ENCODE peak calls at places on chromosomes 16 and 17, in eight cellular contexts. A is dorsolateral prefrontal cortex; T is ACHN; Z is fibroblast of lung; C is bronchial epithelial cell; I is T-helper 17 cell; E is EL; O is activated CD4-positive, CD25-positive, alpha-beta regulatory T cell. V is an unnamed sample.

GRCh38 chr16:8716592-8716991 is 42.2 kb downstream of the ABAT start:
- DNase-seq in E (no peak), O (no peak), Z (peak), C (peak), I (no peak), T (no peak), A (no peak), V (no peak)

GRCh38 chr17:21275047-21275578 is 9.4 kb upstream of the MAP2K3 start:
- DNase-seq in I (no peak), T (no peak), Z (no peak), O (no peak), E (peak), A (no peak), C (no peak), V (peak)

GRCh38 chr17:2390199-2390880 is 10.5 kb downstream of the MNT start:
- DNase-seq in T (no peak), E (no peak), Z (no peak), A (no peak), C (no peak), O (no peak), I (no peak), V (no peak)

GRCh38 chr17:8758137-8758596 is at the start of gene SPDYE4:
- DNase-seq in C (no peak), T (no peak), I (no peak), A (no peak), Z (no peak), O (no peak), E (no peak), V (no peak)

GRCh38 chr16:88792078-88792550 is 7.1 kb upstream of the PIEZO1 start:
- DNase-seq in T (no peak), Z (no peak), A (no peak), I (no peak), E (peak), C (no peak), O (no peak), V (peak)

GRCh38 chr17:81295031-81295677 is at the start of gene SLC38A10:
- DNase-seq in A (peak), C (peak), I (peak), E (peak), O (peak), T (peak), Z (peak), V (peak)

GRCh38 chr16:73214825-73215481 is 167.0 kb upstream of the ZFHX3 start:
- DNase-seq in O (no peak), C (no peak), A (no peak), E (peak), T (no peak), I (no peak), Z (peak), V (peak)

GRCh38 chr17:56320443-56320842 is 167.2 kb downstream of the ANKFN1 start:
- DNase-seq in I (no peak), T (no peak), Z (no peak), E (no peak), A (no peak), C (no peak), O (no peak), V (no peak)

GRCh38 chr17:5516060-5516792 is 29.9 kb downstream of the MIS12 start:
- DNase-seq in C (peak), Z (peak), O (no peak), T (peak), I (no peak), A (no peak), E (peak), V (peak)

GRCh38 chr17:7589891-7590611 is at the start of gene SOX15:
- DNase-seq in I (no peak), T (peak), C (peak), E (peak), O (no peak), Z (no peak), A (no peak), V (peak)

GRCh38 chr16:1443980-1444729 is at the start of gene CCDC154:
- DNase-seq in O (no peak), A (no peak), T (no peak), I (no peak), E (no peak), C (no peak), Z (no peak), V (no peak)

GRCh38 chr17:43552229-43552837 is 6.2 kb upstream of the ETV4 start:
- DNase-seq in C (no peak), O (no peak), A (no peak), E (no peak), Z (no peak), T (no peak), I (no peak), V (no peak)

GRCh38 chr16:35147556-35148504 is 1688.4 kb downstream of the TP53TG3F start:
- DNase-seq in Z (no peak), T (no peak), E (no peak), A (no peak), C (no peak), O (no peak), I (no peak), V (no peak)

GRCh38 chr16:15857779-15858560 is 1.1 kb upstream of the MYH11 start:
- DNase-seq in Z (peak), E (peak), A (no peak), T (no peak), O (no peak), I (no peak), C (no peak), V (peak)

GRCh38 chr17:79028496-79029326 is 4.7 kb downstream of the C1QTNF1 start:
- DNase-seq in E (no peak), O (no peak), I (no peak), T (peak), A (no peak), Z (no peak), C (no peak), V (no peak)

GRCh38 chr16:57618306-57619132 is 9.9 kb upstream of the ADGRG1 start:
- DNase-seq in T (no peak), C (peak), I (no peak), E (peak), O (no peak), A (no peak), Z (no peak), V (peak)

GRCh38 chr17:74259667-74260524 is 14.1 kb upstream of the DNAI2 start:
- DNase-seq in C (peak), O (no peak), E (no peak), Z (no peak), T (no peak), I (no peak), A (no peak), V (no peak)

GRCh38 chr16:87127061-87127765 is 190.0 kb downstream of the C16orf95 start:
- DNase-seq in C (no peak), I (no peak), E (no peak), A (no peak), O (no peak), T (no peak), Z (peak), V (no peak)

GRCh38 chr17:37717627-37718382 is 27.1 kb downstream of the HNF1B start:
- DNase-seq in T (no peak), E (no peak), I (no peak), A (no peak), C (no peak), Z (peak), O (no peak), V (no peak)

GRCh38 chr17:80028030-80028429 is 7.6 kb downstream of the TBC1D16 start:
- DNase-seq in E (no peak), Z (no peak), T (no peak), O (no peak), C (no peak), A (no peak), I (no peak), V (no peak)

GRCh38 chr17:35051183-35051578 is 12.3 kb downstream of the RFFL start:
- DNase-seq in Z (no peak), E (no peak), T (peak), C (peak), I (peak), A (no peak), O (no peak), V (no peak)

GRCh38 chr17:55699178-55699865 is 23.3 kb downstream of the TMEM100 start:
- DNase-seq in I (no peak), O (no peak), C (no peak), A (no peak), E (no peak), Z (no peak), T (no peak), V (no peak)

GRCh38 chr17:61064087-61064951 is 335.3 kb upstream of the TBX2 start:
- DNase-seq in O (no peak), C (no peak), Z (no peak), E (no peak), A (no peak), T (peak), I (no peak), V (peak)

GRCh38 chr17:50766222-50767023 is 895 bp downstream of the ANKRD40CL start:
- DNase-seq in E (peak), I (no peak), O (no peak), A (no peak), T (no peak), C (no peak), Z (no peak), V (peak)

GRCh38 chr16:83355570-83356218 is 452.1 kb upstream of the HSBP1 start:
- DNase-seq in A (no peak), C (no peak), O (no peak), T (no peak), E (no peak), Z (no peak), I (no peak), V (no peak)

GRCh38 chr16:24978370-24978914 is 36.7 kb downstream of the ARHGAP17 start:
- DNase-seq in T (no peak), Z (no peak), A (no peak), E (no peak), I (no peak), O (no peak), C (no peak), V (no peak)

GRCh38 chr16:87638736-87639135 is 36.4 kb downstream of the JPH3 start:
- DNase-seq in A (no peak), Z (no peak), I (no peak), E (no peak), T (no peak), C (no peak), O (no peak), V (no peak)

GRCh38 chr16:85395207-85395912 is 217.8 kb upstream of the GSE1 start:
- DNase-seq in A (peak), Z (peak), O (no peak), E (peak), C (peak), T (peak), I (peak), V (peak)

GRCh38 chr17:49197346-49197998 is 12.9 kb downstream of the GNGT2 start:
- DNase-seq in I (no peak), Z (no peak), O (no peak), T (peak), C (peak), A (no peak), E (peak), V (peak)

GRCh38 chr17:45251931-45252330 is 10.0 kb downstream of the SPATA32 start:
- DNase-seq in T (no peak), Z (no peak), E (no peak), C (no peak), O (no peak), A (no peak), I (no peak), V (no peak)

V was measured in ELR.